ENCODE peak calls at places on chromosomes 6 and 20, in five cellular contexts. One of them, this sample, is unnamed.

GRCh38 chr6:25485820-25486559 is 166.0 kb upstream of the SCGN start:
- DNase-seq in NB4: no peak
- DNase-seq in cardiac muscle cell: peak; percentile 47
- DNase-seq in stimulated activated naive CD4-positive, alpha-beta T cell: no peak
- DNase-seq in NCI-H2171: peak; percentile 71
- DNase-seq in this sample: peak; percentile 87

GRCh38 chr6:144283781-144284473 is 1.2 kb upstream of the UTRN start:
- DNase-seq in NB4: peak; percentile 33
- DNase-seq in cardiac muscle cell: peak; percentile 38
- DNase-seq in stimulated activated naive CD4-positive, alpha-beta T cell: no peak
- DNase-seq in NCI-H2171: no peak
- DNase-seq in this sample: no peak

GRCh38 chr6:71459162-71459561 is 170.6 kb downstream of the OGFRL1 start:
- DNase-seq in NB4: no peak
- DNase-seq in cardiac muscle cell: no peak
- DNase-seq in stimulated activated naive CD4-positive, alpha-beta T cell: no peak
- DNase-seq in NCI-H2171: no peak
- DNase-seq in this sample: no peak

GRCh38 chr6:35166160-35166919 is 25.2 kb upstream of the TCP11 start:
- DNase-seq in NB4: no peak
- DNase-seq in cardiac muscle cell: no peak
- DNase-seq in stimulated activated naive CD4-positive, alpha-beta T cell: no peak
- DNase-seq in NCI-H2171: no peak
- DNase-seq in this sample: no peak

GRCh38 chr20:51511861-51512619 is 30.5 kb downstream of the NFATC2 start:
- DNase-seq in NB4: no peak
- DNase-seq in cardiac muscle cell: no peak
- DNase-seq in stimulated activated naive CD4-positive, alpha-beta T cell: no peak
- DNase-seq in NCI-H2171: no peak
- DNase-seq in this sample: no peak

GRCh38 chr6:138012682-138013081 is 94.5 kb downstream of the PERP start:
- DNase-seq in NB4: no peak
- DNase-seq in cardiac muscle cell: no peak
- DNase-seq in stimulated activated naive CD4-positive, alpha-beta T cell: peak; percentile 18
- DNase-seq in NCI-H2171: no peak
- DNase-seq in this sample: no peak

GRCh38 chr20:62652051-62652893 is 10.0 kb downstream of the SLCO4A1 start:
- DNase-seq in NB4: no peak
- DNase-seq in cardiac muscle cell: peak; percentile 99
- DNase-seq in stimulated activated naive CD4-positive, alpha-beta T cell: peak; percentile 75
- DNase-seq in NCI-H2171: no peak
- DNase-seq in this sample: no peak

GRCh38 chr6:82246802-82247633 is 526 bp downstream of the IBTK start:
- DNase-seq in NB4: peak; percentile 77
- DNase-seq in cardiac muscle cell: peak; percentile 47
- DNase-seq in stimulated activated naive CD4-positive, alpha-beta T cell: peak; percentile 35
- DNase-seq in NCI-H2171: peak; percentile 32
- DNase-seq in this sample: no peak

GRCh38 chr20:5642155-5642981 is 107.8 kb upstream of the SHLD1 start:
- DNase-seq in NB4: peak; percentile 45
- DNase-seq in cardiac muscle cell: peak; percentile 86
- DNase-seq in stimulated activated naive CD4-positive, alpha-beta T cell: no peak
- DNase-seq in NCI-H2171: no peak
- DNase-seq in this sample: peak; percentile 9

GRCh38 chr20:63232235-63233060 is 3.3 kb upstream of the BIRC7 start:
- DNase-seq in NB4: no peak
- DNase-seq in cardiac muscle cell: peak; percentile 87
- DNase-seq in stimulated activated naive CD4-positive, alpha-beta T cell: no peak
- DNase-seq in NCI-H2171: no peak
- DNase-seq in this sample: no peak

GRCh38 chr6:14858808-14859207 is 387.1 kb upstream of the JARID2 start:
- DNase-seq in NB4: peak; percentile 28
- DNase-seq in cardiac muscle cell: no peak
- DNase-seq in stimulated activated naive CD4-positive, alpha-beta T cell: no peak
- DNase-seq in NCI-H2171: no peak
- DNase-seq in this sample: no peak

GRCh38 chr6:30006170-30007131 is 54.6 kb upstream of the POLR1H start:
- DNase-seq in NB4: no peak
- DNase-seq in cardiac muscle cell: peak; percentile 5
- DNase-seq in stimulated activated naive CD4-positive, alpha-beta T cell: no peak
- DNase-seq in NCI-H2171: no peak
- DNase-seq in this sample: no peak

GRCh38 chr6:168089186-168090063 is 10.4 kb upstream of the FRMD1 start:
- DNase-seq in NB4: peak; percentile 8
- DNase-seq in cardiac muscle cell: no peak
- DNase-seq in stimulated activated naive CD4-positive, alpha-beta T cell: no peak
- DNase-seq in NCI-H2171: peak; percentile 60
- DNase-seq in this sample: no peak

GRCh38 chr6:71402101-71402500 is 113.5 kb downstream of the OGFRL1 start:
- DNase-seq in NB4: no peak
- DNase-seq in cardiac muscle cell: no peak
- DNase-seq in stimulated activated naive CD4-positive, alpha-beta T cell: no peak
- DNase-seq in NCI-H2171: no peak
- DNase-seq in this sample: no peak

GRCh38 chr20:23368316-23369110 is 6.5 kb downstream of the GZF1 start:
- DNase-seq in NB4: no peak
- DNase-seq in cardiac muscle cell: peak; percentile 38
- DNase-seq in stimulated activated naive CD4-positive, alpha-beta T cell: no peak
- DNase-seq in NCI-H2171: no peak
- DNase-seq in this sample: no peak

GRCh38 chr6:2037230-2037926 is 208.0 kb downstream of the GMDS start:
- DNase-seq in NB4: peak; percentile 15
- DNase-seq in cardiac muscle cell: peak; percentile 45
- DNase-seq in stimulated activated naive CD4-positive, alpha-beta T cell: peak; percentile 22
- DNase-seq in NCI-H2171: no peak
- DNase-seq in this sample: no peak

GRCh38 chr20:50278377-50278683 is 87.7 kb downstream of the CEBPB start:
- DNase-seq in NB4: no peak
- DNase-seq in cardiac muscle cell: no peak
- DNase-seq in stimulated activated naive CD4-positive, alpha-beta T cell: no peak
- DNase-seq in NCI-H2171: no peak
- DNase-seq in this sample: no peak

GRCh38 chr20:53335509-53335908 is 258.1 kb downstream of the ZNF217 start:
- DNase-seq in NB4: no peak
- DNase-seq in cardiac muscle cell: no peak
- DNase-seq in stimulated activated naive CD4-positive, alpha-beta T cell: no peak
- DNase-seq in NCI-H2171: peak; percentile 27
- DNase-seq in this sample: no peak

GRCh38 chr6:136335736-136336362 is 46.2 kb upstream of the BCLAF1 start:
- DNase-seq in NB4: no peak
- DNase-seq in cardiac muscle cell: no peak
- DNase-seq in stimulated activated naive CD4-positive, alpha-beta T cell: no peak
- DNase-seq in NCI-H2171: no peak
- DNase-seq in this sample: no peak

GRCh38 chr6:90286884-90287488 is 9.7 kb downstream of the BACH2 start:
- DNase-seq in NB4: peak; percentile 63
- DNase-seq in cardiac muscle cell: peak; percentile 45
- DNase-seq in stimulated activated naive CD4-positive, alpha-beta T cell: peak; percentile 45
- DNase-seq in NCI-H2171: no peak
- DNase-seq in this sample: no peak

GRCh38 chr20:45798935-45799642 is 7.3 kb downstream of the DNTTIP1 start:
- DNase-seq in NB4: peak; percentile 75
- DNase-seq in cardiac muscle cell: peak; percentile 60
- DNase-seq in stimulated activated naive CD4-positive, alpha-beta T cell: peak; percentile 63
- DNase-seq in NCI-H2171: peak; percentile 42
- DNase-seq in this sample: peak; percentile 39

GRCh38 chr20:4607287-4607713 is 114.4 kb upstream of the PRND start:
- DNase-seq in NB4: peak; percentile 81
- DNase-seq in cardiac muscle cell: peak; percentile 82
- DNase-seq in stimulated activated naive CD4-positive, alpha-beta T cell: peak; percentile 73
- DNase-seq in NCI-H2171: peak; percentile 36
- DNase-seq in this sample: peak; percentile 24

GRCh38 chr6:134028438-134028837 is 24.0 kb downstream of the SLC2A12 start:
- DNase-seq in NB4: no peak
- DNase-seq in cardiac muscle cell: no peak
- DNase-seq in stimulated activated naive CD4-positive, alpha-beta T cell: no peak
- DNase-seq in NCI-H2171: no peak
- DNase-seq in this sample: no peak

GRCh38 chr6:170136541-170137175 is 154.2 kb downstream of the DLL1 start:
- DNase-seq in NB4: no peak
- DNase-seq in cardiac muscle cell: no peak
- DNase-seq in stimulated activated naive CD4-positive, alpha-beta T cell: no peak
- DNase-seq in NCI-H2171: no peak
- DNase-seq in this sample: no peak

GRCh38 chr6:6728169-6728941 is 139.8 kb downstream of the LY86 start:
- DNase-seq in NB4: peak; percentile 65
- DNase-seq in cardiac muscle cell: no peak
- DNase-seq in stimulated activated naive CD4-positive, alpha-beta T cell: no peak
- DNase-seq in NCI-H2171: no peak
- DNase-seq in this sample: no peak

GRCh38 chr6:21708181-21708580 is 114.6 kb downstream of the SOX4 start:
- DNase-seq in NB4: no peak
- DNase-seq in cardiac muscle cell: no peak
- DNase-seq in stimulated activated naive CD4-positive, alpha-beta T cell: no peak
- DNase-seq in NCI-H2171: no peak
- DNase-seq in this sample: no peak

GRCh38 chr20:46592580-46593362 is 42.3 kb upstream of the OCSTAMP start:
- DNase-seq in NB4: peak; percentile 26
- DNase-seq in cardiac muscle cell: no peak
- DNase-seq in stimulated activated naive CD4-positive, alpha-beta T cell: no peak
- DNase-seq in NCI-H2171: no peak
- DNase-seq in this sample: no peak

GRCh38 chr6:13331516-13332348 is 3.4 kb upstream of the TBC1D7 start:
- DNase-seq in NB4: peak; percentile 52
- DNase-seq in cardiac muscle cell: peak; percentile 46
- DNase-seq in stimulated activated naive CD4-positive, alpha-beta T cell: peak; percentile 35
- DNase-seq in NCI-H2171: peak; percentile 30
- DNase-seq in this sample: peak; percentile 43

GRCh38 chr6:131688286-131688685 is 12.9 kb downstream of the OR2A4 start:
- DNase-seq in NB4: no peak
- DNase-seq in cardiac muscle cell: no peak
- DNase-seq in stimulated activated naive CD4-positive, alpha-beta T cell: no peak
- DNase-seq in NCI-H2171: no peak
- DNase-seq in this sample: no peak

GRCh38 chr6:145017516-145017915 is 717.8 kb downstream of the EPM2A start:
- DNase-seq in NB4: peak; percentile 8
- DNase-seq in cardiac muscle cell: no peak
- DNase-seq in stimulated activated naive CD4-positive, alpha-beta T cell: no peak
- DNase-seq in NCI-H2171: no peak
- DNase-seq in this sample: no peak

GRCh38 chr6:159066479-159066878 is 21.7 kb upstream of the TAGAP start:
- DNase-seq in NB4: no peak
- DNase-seq in cardiac muscle cell: no peak
- DNase-seq in stimulated activated naive CD4-positive, alpha-beta T cell: no peak
- DNase-seq in NCI-H2171: no peak
- DNase-seq in this sample: no peak

GRCh38 chr6:16199792-16200191 is 38.6 kb upstream of the GMPR start:
- DNase-seq in NB4: no peak
- DNase-seq in cardiac muscle cell: no peak
- DNase-seq in stimulated activated naive CD4-positive, alpha-beta T cell: no peak
- DNase-seq in NCI-H2171: no peak
- DNase-seq in this sample: no peak

GRCh38 chr6:12275084-12275483 is 15.1 kb upstream of the EDN1 start:
- DNase-seq in NB4: peak; percentile 83
- DNase-seq in cardiac muscle cell: no peak
- DNase-seq in stimulated activated naive CD4-positive, alpha-beta T cell: no peak
- DNase-seq in NCI-H2171: no peak
- DNase-seq in this sample: no peak

GRCh38 chr6:40542175-40542764 is 44.9 kb downstream of the LRFN2 start:
- DNase-seq in NB4: no peak
- DNase-seq in cardiac muscle cell: no peak
- DNase-seq in stimulated activated naive CD4-positive, alpha-beta T cell: no peak
- DNase-seq in NCI-H2171: no peak
- DNase-seq in this sample: no peak

GRCh38 chr6:153965996-153966395 is 73.0 kb upstream of the OPRM1 start:
- DNase-seq in NB4: peak; percentile 19
- DNase-seq in cardiac muscle cell: peak; percentile 56
- DNase-seq in stimulated activated naive CD4-positive, alpha-beta T cell: peak; percentile 44
- DNase-seq in NCI-H2171: no peak
- DNase-seq in this sample: no peak

GRCh38 chr20:51022803-51023616 is at the start of gene KCNG1:
- DNase-seq in NB4: peak; percentile 72
- DNase-seq in cardiac muscle cell: peak; percentile 81
- DNase-seq in stimulated activated naive CD4-positive, alpha-beta T cell: no peak
- DNase-seq in NCI-H2171: peak; percentile 77
- DNase-seq in this sample: peak; percentile 31